ENCODE peak calls at places on chromosomes 7 and 10, in four cellular contexts. P, Y, X and Q are unnamed samples.

GRCh38 chr7:74015670-74016069 is 12.3 kb upstream of the ELN start:
- DNase-seq in Y (no peak), P (no peak), X (peak), Q (no peak)

GRCh38 chr7:42876182-42877068 is 35.4 kb downstream of the C7orf25 start:
- DNase-seq in P (peak), Y (peak), X (peak), Q (no peak)

GRCh38 chr10:90378524-90379076 is 479.2 kb downstream of the HTR7 start:
- DNase-seq in P (no peak), Y (no peak), X (peak), Q (no peak)

GRCh38 chr7:137304624-137305235 is 38.8 kb downstream of the PTN start:
- DNase-seq in P (no peak), Y (no peak), X (no peak), Q (no peak)

GRCh38 chr10:13184726-13185514 is 23.6 kb downstream of the MCM10 start:
- DNase-seq in Y (no peak), X (no peak), P (no peak), Q (no peak)

GRCh38 chr7:141312828-141313521 is 238.2 kb upstream of the AGK start:
- DNase-seq in P (no peak), X (no peak), Y (no peak), Q (no peak)

GRCh38 chr10:3783313-3783689 is 1.7 kb downstream of the KLF6 start:
- DNase-seq in P (no peak), X (peak), Y (peak), Q (peak)

GRCh38 chr7:68929712-68930395 is 668.4 kb upstream of the AUTS2 start:
- DNase-seq in P (no peak), Y (no peak), X (no peak), Q (no peak)

GRCh38 chr10:3807221-3807927 is 22.4 kb upstream of the KLF6 start:
- DNase-seq in Y (no peak), P (no peak), X (no peak), Q (no peak)

GRCh38 chr7:15628876-15629275 is 57.6 kb downstream of the MEOX2 start:
- DNase-seq in Y (no peak), X (peak), P (no peak), Q (no peak)

GRCh38 chr7:137903382-137904169 is 56.8 kb upstream of the DGKI start:
- DNase-seq in X (peak), Y (peak), P (peak), Q (peak)

GRCh38 chr10:72796042-72796441 is 97.5 kb upstream of the OIT3 start:
- DNase-seq in P (no peak), X (peak), Y (no peak), Q (no peak)

GRCh38 chr10:110647136-110647430 is 2.9 kb downstream of the RBM20 start:
- DNase-seq in X (peak), Y (no peak), P (no peak), Q (no peak)

GRCh38 chr10:69807696-69808095 is 6.0 kb downstream of the COL13A1 start:
- DNase-seq in P (no peak), Y (no peak), X (peak), Q (no peak)

GRCh38 chr10:87659571-87660483 is at the start of gene PAPSS2:
- DNase-seq in P (peak), Y (peak), X (peak), Q (no peak)

GRCh38 chr7:45391618-45392451 is 182.3 kb upstream of the ADCY1 start:
- DNase-seq in Y (no peak), X (no peak), P (no peak), Q (no peak)

GRCh38 chr7:80135306-80136104 is 874 bp downstream of the GNAI1 start:
- DNase-seq in X (peak), Y (no peak), P (no peak), Q (no peak)

GRCh38 chr10:42755591-42756093 is 27.0 kb upstream of the BMS1 start:
- DNase-seq in X (no peak), Y (no peak), P (no peak), Q (no peak)

GRCh38 chr10:56881218-56881617 is 520.2 kb upstream of the ZWINT start:
- DNase-seq in Y (no peak), P (no peak), X (no peak), Q (no peak)

GRCh38 chr10:24272374-24272773 is 63.4 kb downstream of the KIAA1217 start:
- DNase-seq in P (no peak), X (no peak), Y (no peak), Q (no peak)

GRCh38 chr7:141161550-141161949 is 87.7 kb downstream of the TMEM178B start:
- DNase-seq in X (no peak), P (no peak), Y (no peak), Q (no peak)

GRCh38 chr7:94698275-94698674 is 42.3 kb upstream of the SGCE start:
- DNase-seq in X (peak), P (no peak), Y (no peak), Q (no peak)
- TF ChIP-seq CTCF in X (no peak), P (no peak), Y (no peak), Q (no peak)

DNA sequence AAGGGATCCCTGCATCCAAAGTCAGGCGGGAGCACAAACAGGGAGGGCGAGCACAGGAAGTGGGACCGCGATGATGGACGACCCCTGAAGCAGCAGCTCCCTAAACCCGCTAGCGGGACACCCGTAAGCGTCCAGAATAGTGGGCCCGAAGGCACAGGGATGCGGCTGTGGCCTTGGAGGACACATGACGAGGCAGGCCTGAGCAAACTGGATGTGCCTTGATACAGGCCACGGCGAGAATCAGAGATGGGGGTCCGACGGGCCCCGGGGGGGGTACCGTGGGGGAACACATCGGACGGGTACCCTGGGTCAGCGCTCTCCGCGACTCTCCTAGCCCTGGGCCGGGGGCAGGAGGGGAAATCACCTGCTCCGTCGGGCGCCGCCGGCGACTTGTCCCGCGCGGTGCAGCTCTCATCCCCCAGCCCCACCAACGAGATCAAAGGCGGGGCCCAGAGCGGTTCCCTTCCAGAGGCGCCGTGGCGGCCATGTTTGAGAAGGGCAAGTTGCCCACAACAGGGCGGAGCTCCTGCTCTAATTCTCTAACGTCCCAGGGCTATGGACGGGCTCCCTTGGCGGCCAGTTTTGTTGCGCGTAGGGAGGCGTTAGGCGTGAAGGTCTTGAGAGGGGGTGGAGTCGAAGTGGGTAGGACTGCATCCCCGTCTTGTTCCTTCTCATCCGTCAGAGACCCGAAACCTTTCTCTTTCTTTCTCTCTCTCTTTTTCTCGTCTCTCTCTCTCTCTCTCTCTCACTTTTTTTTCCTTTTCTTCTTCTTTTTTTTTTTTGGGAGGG is at the start of gene CUEDC2:
- DNase-seq in P (peak), Y (peak), X (peak), Q (peak)
- TF ChIP-seq CTCF in P (no peak), Y (no peak), X (no peak), Q (no peak)

GRCh38 chr7:140080919-140081318 is 18.2 kb upstream of the PARP12 start:
- DNase-seq in P (no peak), Y (no peak), X (no peak), Q (no peak)

GRCh38 chr7:140082770-140083169 is 20.0 kb upstream of the PARP12 start:
- DNase-seq in Y (no peak), X (no peak), P (no peak), Q (no peak)

GRCh38 chr7:140078392-140078791 is 15.6 kb upstream of the PARP12 start:
- DNase-seq in X (no peak), Y (no peak), P (no peak), Q (no peak)

GRCh38 chr7:140081774-140082425 is 19.1 kb upstream of the PARP12 start:
- DNase-seq in X (no peak), Y (no peak), P (no peak), Q (no peak)

DNA sequence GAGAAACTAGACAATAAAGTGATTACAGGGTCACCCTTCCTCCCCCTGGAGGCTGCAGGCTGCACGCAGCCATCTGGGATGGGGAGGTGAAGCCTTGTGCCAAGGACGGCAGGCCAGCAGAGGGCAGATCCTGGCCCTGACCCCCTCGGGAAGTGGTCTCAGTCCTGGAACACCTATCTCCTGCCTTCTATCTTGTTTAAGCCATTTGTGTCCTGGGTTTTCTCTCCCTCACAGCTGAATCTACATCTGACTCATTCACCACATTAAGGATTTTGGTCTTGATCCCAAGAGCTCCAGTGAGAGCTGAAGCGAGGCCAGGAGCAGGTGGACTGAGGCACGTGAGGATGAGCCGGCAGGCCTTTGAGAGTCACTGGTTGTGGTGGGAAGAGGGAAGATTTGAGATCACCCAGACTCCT is 16.4 kb upstream of the PARP12 start:
- DNase-seq in X (peak), P (no peak), Y (no peak), Q (no peak)
- TF ChIP-seq CTCF in X (peak), P (peak), Y (no peak), Q (no peak)

DNA sequence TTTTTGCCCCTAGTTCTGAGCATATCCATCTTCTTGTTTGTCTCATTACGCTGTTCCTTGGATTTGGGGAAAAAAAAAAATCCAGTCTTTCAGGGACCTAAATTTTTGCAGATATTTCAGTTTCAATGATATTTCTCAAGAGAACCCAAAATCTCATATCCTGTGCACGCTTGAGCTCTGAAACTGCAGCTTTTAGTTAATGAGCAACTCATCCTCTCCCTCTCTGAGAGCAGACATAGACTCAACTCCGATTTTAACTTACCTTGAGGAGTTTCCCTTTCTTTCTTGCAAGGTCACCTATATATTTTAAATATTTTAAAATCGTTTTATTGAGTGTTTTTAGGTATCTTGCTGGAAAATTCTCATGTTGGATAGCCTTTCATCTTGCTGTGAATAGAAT is 200.3 kb downstream of the GALNT17 start:
- DNase-seq in Y (no peak), P (no peak), X (no peak), Q (no peak)
- TF ChIP-seq CTCF in Y (no peak), P (no peak), X (no peak), Q (no peak)

DNA sequence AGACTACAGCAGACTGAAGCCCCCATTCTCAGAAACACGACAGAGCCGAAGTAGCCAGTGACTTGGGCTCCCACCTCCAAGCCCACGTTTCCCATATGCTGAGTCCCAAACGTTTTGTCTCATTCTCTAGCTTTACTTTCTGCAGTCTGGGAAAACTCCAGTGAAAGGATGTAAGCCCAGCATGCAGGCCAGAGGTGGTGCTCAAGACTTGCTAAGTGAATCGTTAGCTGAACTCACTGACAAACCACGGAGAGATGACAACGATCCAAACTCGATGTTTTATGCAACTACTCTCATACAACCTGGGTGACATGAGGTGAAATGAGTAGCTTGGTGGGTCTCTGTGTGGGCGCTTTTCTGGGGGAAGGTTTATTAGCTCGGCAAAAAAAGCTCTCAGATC is 731.8 kb downstream of the SUGCT start:
- DNase-seq in X (no peak), P (no peak), Y (no peak), Q (no peak)
- TF ChIP-seq CTCF in X (no peak), P (no peak), Y (no peak), Q (no peak)